ENCODE peak calls at places on chromosomes 2 and 18, in six cellular contexts. J is type B pancreatic cell, I is mammary epithelial cell, F is B cell, M is AG09309, G is MCF 10A. D is an unnamed sample.
A peak's percentile ranks its signal among the peaks of the same experiment; 100 is the strongest.

GRCh38 chr2:147076634-147077033 is 768.2 kb upstream of the ACVR2A start:
- DNase-seq in G (peak; percentile 17), J (no peak), F (no peak), I (peak; percentile 43), M (no peak), D (no peak)

GRCh38 chr18:8188196-8188595 is 421.0 kb upstream of the RAB12 start:
- DNase-seq in I (no peak), M (no peak), G (peak; percentile 27), J (no peak), F (no peak), D (no peak)

GRCh38 chr18:78783564-78783960 is 196.1 kb upstream of the SALL3 start:
- DNase-seq in F (no peak), G (no peak), I (no peak), J (no peak), M (no peak), D (no peak)

GRCh38 chr18:6994719-6995430 is 122.7 kb downstream of the LAMA1 start:
- DNase-seq in I (peak; percentile 99), G (peak; percentile 64), M (peak; percentile 1), J (no peak), F (no peak), D (no peak)

GRCh38 chr2:144548532-144549191 is 28.7 kb upstream of the ZEB2 start:
- DNase-seq in I (no peak), G (no peak), J (no peak), M (no peak), F (no peak), D (no peak)

GRCh38 chr2:133097666-133098065 is 427.7 kb upstream of the LYPD1 start:
- DNase-seq in J (no peak), M (no peak), F (no peak), G (peak; percentile 4), I (peak; percentile 11), D (no peak)

GRCh38 chr2:159326569-159327255 is 40.2 kb upstream of the WDSUB1 start:
- DNase-seq in F (no peak), J (no peak), M (peak; percentile 52), I (peak; percentile 15), G (peak; percentile 81), D (no peak)

GRCh38 chr2:120765911-120766757 is 30.5 kb downstream of the GLI2 start:
- DNase-seq in J (no peak), G (no peak), I (no peak), M (no peak), F (no peak), D (no peak)

GRCh38 chr18:28390022-28390421 is 213.1 kb upstream of the CDH2 start:
- DNase-seq in F (no peak), G (no peak), I (no peak), M (no peak), J (no peak), D (no peak)

GRCh38 chr18:73153271-73153670 is 285.5 kb upstream of the NETO1 start:
- DNase-seq in G (peak; percentile 50), J (no peak), M (peak; percentile 5), I (peak; percentile 57), F (no peak), D (no peak)

GRCh38 chr2:70828115-70828514 is 7.5 kb downstream of the CD207 start:
- DNase-seq in G (no peak), J (no peak), F (no peak), M (no peak), I (no peak), D (no peak)

GRCh38 chr2:170371231-170371630 is 193.3 kb downstream of the MYO3B start:
- DNase-seq in F (no peak), M (no peak), G (no peak), J (no peak), I (no peak), D (no peak)

GRCh38 chr2:170369228-170369627 is 191.3 kb downstream of the MYO3B start:
- DNase-seq in J (no peak), M (no peak), F (no peak), I (no peak), G (no peak), D (no peak)

GRCh38 chr2:170365686-170366085 is 187.7 kb downstream of the MYO3B start:
- DNase-seq in F (no peak), J (no peak), I (no peak), G (no peak), M (no peak), D (no peak)

GRCh38 chr2:170368370-170368769 is 190.4 kb downstream of the MYO3B start:
- DNase-seq in J (no peak), I (no peak), G (no peak), F (no peak), M (no peak), D (no peak)

DNA sequence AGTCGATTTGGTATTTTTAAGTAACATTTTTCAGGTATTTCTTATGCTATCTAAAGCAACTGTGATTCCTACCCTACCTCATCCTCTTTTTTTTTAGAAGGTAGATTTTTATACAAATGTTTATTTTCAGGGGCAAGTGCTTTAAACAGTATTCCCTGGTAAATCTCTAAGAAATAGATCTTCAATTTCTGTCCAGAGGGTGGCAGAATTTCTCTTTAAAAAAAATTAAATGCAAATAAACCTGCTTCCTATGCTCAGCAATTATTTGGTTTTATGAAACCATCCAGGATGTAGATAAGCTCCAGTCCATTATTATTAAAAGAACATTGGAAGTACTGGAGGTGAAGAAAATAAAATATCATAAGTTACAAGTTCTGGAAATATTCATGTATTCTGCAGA is 191.9 kb downstream of the MYO3B start:
- DNase-seq in G (peak; percentile 32), M (no peak), I (peak; percentile 20), F (no peak), J (no peak), D (no peak)
- TF ChIP-seq CTCF in G (no peak), M (peak; percentile 9), I (no peak), F (peak; percentile 15), J (peak; percentile 73), D (no peak)

DNA sequence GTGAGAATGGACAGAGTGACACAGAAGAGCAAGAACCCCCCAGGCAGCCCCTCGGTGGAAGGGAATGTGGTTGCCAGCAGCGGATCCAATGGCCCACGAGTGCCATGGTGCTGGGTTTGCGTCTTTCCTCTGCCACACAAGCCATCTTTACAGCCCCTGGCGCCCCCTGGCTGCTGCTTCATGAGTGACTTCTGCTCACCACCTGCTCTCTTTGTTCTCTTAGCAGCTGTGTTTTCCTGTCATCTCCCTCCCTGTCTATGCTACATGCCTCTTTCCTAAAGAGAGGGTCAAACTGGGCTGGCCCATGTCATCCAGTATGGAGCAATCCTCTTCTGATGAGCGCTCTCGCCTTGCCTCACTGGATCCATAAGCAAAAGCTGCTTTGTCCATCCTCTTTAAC is 300.0 kb upstream of the SMIM21 start:
- DNase-seq in F (no peak), M (peak; percentile 2), I (peak; percentile 2), J (no peak), G (peak; percentile 69), D (peak; percentile 25)
- TF ChIP-seq CTCF in F (no peak), M (peak; percentile 57), I (peak; percentile 49), J (peak; percentile 74), G (peak; percentile 45), D (peak; percentile 26)

GRCh38 chr2:46460241-46460921 is 19.0 kb upstream of the TMEM247 start:
- DNase-seq in M (no peak), I (no peak), G (no peak), J (no peak), F (no peak), D (no peak)
- TF ChIP-seq CTCF in M (no peak), I (no peak), G (no peak), J (no peak), F (no peak), D (no peak)

GRCh38 chr18:33404244-33404873 is 36.2 kb downstream of the CCDC178 start:
- DNase-seq in J (no peak), F (no peak), I (no peak), M (no peak), G (no peak), D (peak; percentile 9)
- TF ChIP-seq CTCF in J (peak; percentile 72), F (peak; percentile 19), I (peak; percentile 47), M (no peak), G (peak; percentile 26), D (no peak)

DNA sequence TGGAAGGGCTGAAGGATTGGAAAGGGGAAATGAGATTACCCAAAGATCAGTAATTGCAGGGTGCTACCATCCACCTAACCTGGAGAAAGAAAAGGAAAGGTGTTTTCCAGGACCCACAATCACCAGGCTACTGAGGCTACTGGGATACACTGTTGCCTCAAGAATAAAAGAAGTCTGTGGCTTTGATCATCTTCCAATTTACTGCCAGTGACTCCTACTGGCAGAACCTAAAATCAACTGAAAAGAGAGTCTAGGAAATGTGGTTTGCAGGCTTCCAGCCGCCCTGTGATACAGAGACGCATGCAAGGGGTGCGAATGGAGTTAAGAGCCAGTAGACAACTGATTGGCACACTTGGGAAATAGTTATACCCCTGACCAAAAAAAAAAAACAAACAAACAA is 16.6 kb upstream of the TTL start:
- DNase-seq in I (no peak), F (no peak), G (peak; percentile 17), J (no peak), M (no peak), D (no peak)
- TF ChIP-seq CTCF in I (peak; percentile 25), F (no peak), G (no peak), J (peak; percentile 32), M (peak; percentile 28), D (no peak)

D was measured in GM20000.